ENCODE peak calls at places on chromosomes 5 and 9, in four cellular contexts. H, T, F and W are unnamed samples. For H3K36me3, the result is how much of the 10 kb centered on the place peaks cover.

GRCh38 chr5:87190041-87190440 is 77.6 kb upstream of the RASA1 start:
- DNase-seq in T (no peak), H (no peak), F (no peak), W (no peak)

GRCh38 chr5:644509-644908 is 32.4 kb downstream of the CEP72 start:
- DNase-seq in T (no peak), F (no peak), H (no peak), W (no peak)

GRCh38 chr5:57948091-57948490 is 465.5 kb upstream of the ACTBL2 start:
- DNase-seq in T (no peak), F (no peak), H (no peak), W (no peak)

GRCh38 chr5:33228149-33228548 is 212.6 kb upstream of the TARS1 start:
- DNase-seq in H (no peak), F (no peak), T (no peak), W (no peak)

GRCh38 chr9:22158983-22159382 is 149.9 kb upstream of the CDKN2B start:
- DNase-seq in T (peak), F (no peak), H (peak), W (no peak)

GRCh38 chr9:112846528-112847488 is 43.9 kb downstream of the SLC46A2 start:
- DNase-seq in T (no peak), H (no peak), F (no peak), W (no peak)

GRCh38 chr5:145962001-145962400 is 25.6 kb downstream of the SH3RF2 start:
- DNase-seq in H (no peak), T (no peak), F (no peak), W (no peak)

GRCh38 chr9:121741198-121741918 is 89.9 kb downstream of the DAB2IP start:
- DNase-seq in H (no peak), F (peak), T (no peak), W (no peak)

GRCh38 chr5:72224946-72225427 is 95.1 kb downstream of the MRPS27 start:
- DNase-seq in T (no peak), F (no peak), H (no peak), W (no peak)

GRCh38 chr9:33403941-33404781 is 1.8 kb upstream of the AQP7 start:
- DNase-seq in T (no peak), F (no peak), H (no peak), W (no peak)

GRCh38 chr9:108534741-108535140 is 321.0 kb downstream of the ACTL7B start:
- DNase-seq in H (no peak), T (no peak), F (no peak), W (no peak)

GRCh38 chr9:126623667-126624452 is 10.1 kb downstream of the LMX1B start:
- DNase-seq in F (no peak), T (no peak), H (no peak), W (no peak)

GRCh38 chr9:27361401-27361953 is 64.5 kb upstream of the EQTN start:
- DNase-seq in T (no peak), F (no peak), H (no peak), W (no peak)

DNA sequence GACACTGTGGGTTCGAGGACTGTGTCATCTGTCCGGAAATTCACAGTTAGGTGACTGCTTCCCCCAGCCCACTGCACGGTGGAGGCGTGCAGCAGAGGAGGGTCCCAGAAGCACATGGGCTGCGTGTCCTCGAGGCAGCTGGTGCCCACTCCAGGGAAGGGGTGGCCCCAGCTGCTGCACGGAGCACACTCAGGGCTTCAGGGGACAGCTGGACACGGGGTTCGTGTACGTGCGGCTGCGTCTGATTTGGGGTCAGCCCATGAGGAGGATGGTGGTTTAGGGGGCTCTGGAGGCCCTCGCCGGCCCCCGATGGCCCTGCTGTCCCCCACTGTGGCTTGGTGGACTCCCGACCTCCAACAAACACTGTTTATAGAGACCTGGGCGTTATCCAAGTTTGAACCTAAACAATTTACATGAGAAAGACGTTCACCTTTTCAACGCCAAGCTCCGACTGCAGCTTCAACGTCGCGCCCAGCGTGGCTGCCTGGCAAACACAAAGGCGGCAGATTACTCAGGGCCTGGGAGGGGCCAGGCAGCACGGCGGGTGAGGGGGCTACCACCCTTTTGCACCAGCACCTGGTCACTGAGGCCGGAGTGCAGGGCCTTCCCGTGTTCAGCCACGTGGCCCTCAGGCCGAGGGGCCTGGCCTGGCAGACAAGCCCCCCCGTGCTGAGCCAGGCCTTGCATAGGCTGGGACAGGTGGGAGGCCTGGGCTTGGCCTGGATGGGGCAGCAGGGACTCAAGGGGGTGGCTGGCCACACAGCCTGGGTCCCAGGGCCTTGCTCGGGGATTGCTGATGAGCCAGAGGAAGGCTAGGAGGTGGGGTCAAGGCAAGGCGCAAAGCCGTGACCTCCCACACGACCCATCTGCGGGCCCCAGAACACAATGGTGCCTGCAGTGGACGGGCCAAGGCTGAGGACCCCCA is 55.2 kb downstream of the EXD3 start:
- DNase-seq in T (no peak), F (no peak), H (no peak), W (no peak)
- H3K27ac ChIP-seq in T (no peak), F (no peak), H (no peak), W (no peak)

GRCh38 chr5:135342227-135342859 is 56.7 kb downstream of the MACROH2A1 start:
- DNase-seq in T (no peak), F (no peak), H (no peak), W (no peak)
- H3K36me3 ChIP-seq in T (under half), F (half or more), H (half or more), W (under half)

DNA sequence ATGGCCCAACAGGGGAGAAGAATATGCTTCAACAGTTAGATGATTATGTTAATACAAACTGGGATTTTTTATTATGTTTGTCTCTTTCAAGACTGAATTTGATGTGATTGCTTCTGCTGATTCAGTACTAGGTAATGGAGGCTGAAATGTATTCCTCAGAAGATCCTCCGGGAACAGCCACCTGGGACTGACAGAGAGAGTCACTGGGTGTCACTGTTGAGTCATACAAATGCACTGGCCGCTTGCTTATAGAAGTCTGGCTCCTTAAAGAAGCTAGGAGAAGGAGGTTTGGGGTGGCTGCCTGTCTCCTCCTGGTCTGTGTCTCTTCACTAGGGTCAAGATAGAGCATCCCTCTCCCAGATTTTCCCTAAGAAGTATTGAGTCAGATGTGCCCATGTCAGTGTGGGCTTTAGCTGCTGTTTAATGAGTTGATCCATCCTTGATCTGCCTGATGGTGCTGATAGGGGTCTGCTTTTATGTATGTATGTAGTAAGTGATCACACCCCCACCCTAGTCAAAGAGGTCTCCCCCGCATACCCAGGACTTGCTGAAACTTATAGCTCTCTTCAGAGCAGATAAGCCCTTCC is 773.4 kb downstream of the BRINP1 start:
- DNase-seq in H (no peak), F (peak), T (peak), W (peak)
- TF ChIP-seq CTCF in H (no peak), F (no peak), T (no peak), W (peak)

GRCh38 chr5:96243862-96244261 is 189.2 kb downstream of the PCSK1 start:
- DNase-seq in F (no peak), H (no peak), T (no peak), W (no peak)
- H3K27ac ChIP-seq in F (no peak), H (no peak), T (no peak), W (no peak)

DNA sequence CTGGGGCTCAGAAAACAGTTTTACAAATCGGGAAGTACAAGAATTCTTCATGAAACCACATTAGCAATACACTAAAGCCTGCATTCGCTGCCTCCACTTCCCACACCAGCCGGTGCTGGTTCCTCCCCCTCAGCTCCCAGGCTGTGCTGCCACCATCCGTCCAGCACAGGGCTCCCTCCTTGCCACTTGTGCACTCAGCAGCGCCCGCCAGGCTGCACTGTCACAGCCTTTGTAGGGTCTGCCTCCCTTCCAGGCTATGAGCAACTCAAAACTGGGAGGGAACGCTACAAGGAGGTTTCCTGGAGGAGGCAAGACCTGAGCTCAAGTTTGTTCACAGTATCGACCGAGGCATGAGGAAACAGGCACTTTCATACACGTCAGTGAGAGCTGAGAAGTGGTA is 7.7 kb downstream of the MAPK9 start:
- DNase-seq in F (no peak), T (no peak), H (no peak), W (no peak)
- H3K36me3 ChIP-seq in F (under half), T (under half), H (half or more), W (under half)

GRCh38 chr5:93623153-93623552 is 40.1 kb downstream of the NR2F1 start:
- DNase-seq in H (no peak), T (no peak), F (no peak), W (no peak)

GRCh38 chr5:93622240-93622885 is 39.3 kb downstream of the NR2F1 start:
- DNase-seq in F (no peak), H (no peak), T (peak), W (peak)

GRCh38 chr5:93621340-93621872 is 38.4 kb downstream of the NR2F1 start:
- DNase-seq in F (no peak), H (peak), T (peak), W (peak)

DNA sequence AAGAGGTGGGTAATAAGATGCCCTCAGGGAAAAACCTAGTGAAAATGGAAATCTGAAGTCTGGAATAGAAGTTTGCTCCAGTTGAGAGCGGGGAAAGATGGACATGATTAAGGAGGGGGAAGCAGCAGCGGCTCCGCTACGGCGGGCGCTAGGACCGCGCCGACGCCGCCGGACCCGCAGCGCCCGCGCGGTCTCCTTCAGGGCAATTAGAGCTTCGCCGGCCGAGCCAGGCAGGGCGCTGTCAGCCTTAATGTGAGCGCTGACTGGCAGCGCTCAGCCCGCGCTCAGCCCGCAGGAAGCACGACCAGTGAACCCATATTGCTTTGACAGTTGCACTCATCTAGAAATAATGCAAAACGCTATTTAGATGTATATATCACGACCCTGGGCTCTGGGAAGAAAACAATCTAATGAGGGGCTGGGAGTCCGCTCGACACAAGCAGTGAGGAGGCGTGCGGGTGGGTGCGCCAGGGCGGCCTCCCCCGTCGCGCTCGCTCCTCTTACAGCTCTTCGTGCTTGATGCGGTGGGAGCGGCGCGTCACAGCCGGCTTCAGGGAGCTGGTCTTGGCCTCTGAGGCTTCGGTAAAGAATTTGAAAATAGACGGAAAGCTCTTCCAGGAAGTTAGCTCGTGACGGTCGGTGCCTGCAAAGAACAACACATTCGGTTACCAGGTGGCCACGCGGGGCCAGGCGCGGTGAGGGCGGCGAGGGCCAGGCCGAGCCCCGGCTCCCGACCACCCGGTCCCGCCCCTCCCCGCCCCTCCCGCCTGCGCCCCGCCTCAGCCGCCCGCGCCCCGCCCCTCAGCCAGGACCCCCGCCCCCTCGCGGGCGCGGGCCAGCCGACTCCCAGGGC is 37.7 kb downstream of the NR2F1 start:
- DNase-seq in H (no peak), F (peak), T (peak), W (peak)
- TF ChIP-seq CTCF in H (no peak), F (peak), T (no peak), W (no peak)